ENCODE peak calls at places on chromosomes 11 and 22, in seven cellular contexts. One of them, this sample, is unnamed.
A peak's percentile ranks its signal among the peaks of the same experiment; 100 is the strongest.

GRCh38 chr22:24542641-24543040 is 12.3 kb downstream of the GUCD1 start:
- DNase-seq in naive thymus-derived CD8-positive, alpha-beta T cell: no peak
- DNase-seq in left lobe of liver: peak; percentile 88
- DNase-seq in stimulated activated CD8-positive, alpha-beta memory T cell treated with anti-CD3 and anti-CD28 coated beads, Interleukin-4, amount 100 ng/mL, for 4 hours: no peak
- DNase-seq in fibroblast of mammary gland: no peak
- DNase-seq in GDM1: no peak
- DNase-seq in left cardiac atrium: no peak
- DNase-seq in this sample: no peak

GRCh38 chr11:83306385-83307080 is 20.4 kb upstream of the CCDC90B start:
- DNase-seq in naive thymus-derived CD8-positive, alpha-beta T cell: no peak
- DNase-seq in left lobe of liver: no peak
- DNase-seq in stimulated activated CD8-positive, alpha-beta memory T cell treated with anti-CD3 and anti-CD28 coated beads, Interleukin-4, amount 100 ng/mL, for 4 hours: no peak
- DNase-seq in fibroblast of mammary gland: no peak
- DNase-seq in GDM1: no peak
- DNase-seq in left cardiac atrium: no peak
- DNase-seq in this sample: no peak

GRCh38 chr22:40046126-40046525 is 51.4 kb downstream of the FAM83F start:
- DNase-seq in naive thymus-derived CD8-positive, alpha-beta T cell: peak; percentile 17
- DNase-seq in left lobe of liver: no peak
- DNase-seq in stimulated activated CD8-positive, alpha-beta memory T cell treated with anti-CD3 and anti-CD28 coated beads, Interleukin-4, amount 100 ng/mL, for 4 hours: no peak
- DNase-seq in fibroblast of mammary gland: no peak
- DNase-seq in GDM1: no peak
- DNase-seq in left cardiac atrium: no peak
- DNase-seq in this sample: no peak

GRCh38 chr11:69010964-69011623 is 2.0 kb downstream of the MRGPRF start:
- DNase-seq in naive thymus-derived CD8-positive, alpha-beta T cell: no peak
- DNase-seq in left lobe of liver: peak; percentile 69
- DNase-seq in stimulated activated CD8-positive, alpha-beta memory T cell treated with anti-CD3 and anti-CD28 coated beads, Interleukin-4, amount 100 ng/mL, for 4 hours: no peak
- DNase-seq in fibroblast of mammary gland: peak; percentile 67
- DNase-seq in GDM1: no peak
- DNase-seq in left cardiac atrium: peak; percentile 85
- DNase-seq in this sample: peak; percentile 59

GRCh38 chr11:25163421-25163820 is 666.6 kb downstream of the LUZP2 start:
- DNase-seq in naive thymus-derived CD8-positive, alpha-beta T cell: no peak
- DNase-seq in left lobe of liver: no peak
- DNase-seq in stimulated activated CD8-positive, alpha-beta memory T cell treated with anti-CD3 and anti-CD28 coated beads, Interleukin-4, amount 100 ng/mL, for 4 hours: no peak
- DNase-seq in fibroblast of mammary gland: no peak
- DNase-seq in GDM1: no peak
- DNase-seq in left cardiac atrium: no peak
- DNase-seq in this sample: no peak

GRCh38 chr11:57468276-57468675 is 7.9 kb downstream of the RTN4RL2 start:
- DNase-seq in naive thymus-derived CD8-positive, alpha-beta T cell: no peak
- DNase-seq in left lobe of liver: no peak
- DNase-seq in stimulated activated CD8-positive, alpha-beta memory T cell treated with anti-CD3 and anti-CD28 coated beads, Interleukin-4, amount 100 ng/mL, for 4 hours: no peak
- DNase-seq in fibroblast of mammary gland: no peak
- DNase-seq in GDM1: no peak
- DNase-seq in left cardiac atrium: no peak
- DNase-seq in this sample: no peak

GRCh38 chr11:14443642-14444041 is 56.0 kb downstream of the COPB1 start:
- DNase-seq in naive thymus-derived CD8-positive, alpha-beta T cell: no peak
- DNase-seq in left lobe of liver: peak; percentile 69
- DNase-seq in stimulated activated CD8-positive, alpha-beta memory T cell treated with anti-CD3 and anti-CD28 coated beads, Interleukin-4, amount 100 ng/mL, for 4 hours: no peak
- DNase-seq in fibroblast of mammary gland: peak; percentile 60
- DNase-seq in GDM1: no peak
- DNase-seq in left cardiac atrium: no peak
- DNase-seq in this sample: peak; percentile 46

GRCh38 chr11:926341-926916 is 759 bp downstream of the AP2A2 start:
- DNase-seq in naive thymus-derived CD8-positive, alpha-beta T cell: peak; percentile 30
- DNase-seq in left lobe of liver: no peak
- DNase-seq in stimulated activated CD8-positive, alpha-beta memory T cell treated with anti-CD3 and anti-CD28 coated beads, Interleukin-4, amount 100 ng/mL, for 4 hours: no peak
- DNase-seq in fibroblast of mammary gland: peak; percentile 72
- DNase-seq in GDM1: no peak
- DNase-seq in left cardiac atrium: peak; percentile 70
- DNase-seq in this sample: peak; percentile 34

GRCh38 chr11:86176165-86176884 is 68.2 kb upstream of the EED start:
- DNase-seq in naive thymus-derived CD8-positive, alpha-beta T cell: no peak
- DNase-seq in left lobe of liver: peak; percentile 67
- DNase-seq in stimulated activated CD8-positive, alpha-beta memory T cell treated with anti-CD3 and anti-CD28 coated beads, Interleukin-4, amount 100 ng/mL, for 4 hours: no peak
- DNase-seq in fibroblast of mammary gland: peak; percentile 47
- DNase-seq in GDM1: no peak
- DNase-seq in left cardiac atrium: no peak
- DNase-seq in this sample: peak; percentile 28

GRCh38 chr22:49848690-49849160 is 4.9 kb upstream of the ZBED4 start:
- DNase-seq in naive thymus-derived CD8-positive, alpha-beta T cell: no peak
- DNase-seq in left lobe of liver: no peak
- DNase-seq in stimulated activated CD8-positive, alpha-beta memory T cell treated with anti-CD3 and anti-CD28 coated beads, Interleukin-4, amount 100 ng/mL, for 4 hours: no peak
- DNase-seq in fibroblast of mammary gland: no peak
- DNase-seq in GDM1: no peak
- DNase-seq in left cardiac atrium: no peak
- DNase-seq in this sample: no peak

GRCh38 chr22:30439836-30440235 is 14.3 kb downstream of the MTFP1 start:
- DNase-seq in naive thymus-derived CD8-positive, alpha-beta T cell: no peak
- DNase-seq in left lobe of liver: no peak
- DNase-seq in stimulated activated CD8-positive, alpha-beta memory T cell treated with anti-CD3 and anti-CD28 coated beads, Interleukin-4, amount 100 ng/mL, for 4 hours: no peak
- DNase-seq in fibroblast of mammary gland: no peak
- DNase-seq in GDM1: no peak
- DNase-seq in left cardiac atrium: no peak
- DNase-seq in this sample: no peak

GRCh38 chr22:22770280-22770871 is 117.2 kb upstream of the IGLL5 start:
- DNase-seq in naive thymus-derived CD8-positive, alpha-beta T cell: peak; percentile 20
- DNase-seq in left lobe of liver: peak; percentile 79
- DNase-seq in stimulated activated CD8-positive, alpha-beta memory T cell treated with anti-CD3 and anti-CD28 coated beads, Interleukin-4, amount 100 ng/mL, for 4 hours: no peak
- DNase-seq in fibroblast of mammary gland: peak; percentile 34
- DNase-seq in GDM1: no peak
- DNase-seq in left cardiac atrium: peak; percentile 27
- DNase-seq in this sample: peak; percentile 56

GRCh38 chr11:111302298-111302697 is 4.0 kb downstream of the POU2AF3 start:
- DNase-seq in naive thymus-derived CD8-positive, alpha-beta T cell: no peak
- DNase-seq in left lobe of liver: no peak
- DNase-seq in stimulated activated CD8-positive, alpha-beta memory T cell treated with anti-CD3 and anti-CD28 coated beads, Interleukin-4, amount 100 ng/mL, for 4 hours: no peak
- DNase-seq in fibroblast of mammary gland: no peak
- DNase-seq in GDM1: no peak
- DNase-seq in left cardiac atrium: no peak
- DNase-seq in this sample: no peak

GRCh38 chr11:123473941-123474668 is 44.0 kb downstream of the GRAMD1B start:
- DNase-seq in naive thymus-derived CD8-positive, alpha-beta T cell: no peak
- DNase-seq in left lobe of liver: no peak
- DNase-seq in stimulated activated CD8-positive, alpha-beta memory T cell treated with anti-CD3 and anti-CD28 coated beads, Interleukin-4, amount 100 ng/mL, for 4 hours: no peak
- DNase-seq in fibroblast of mammary gland: peak; percentile 97
- DNase-seq in GDM1: no peak
- DNase-seq in left cardiac atrium: no peak
- DNase-seq in this sample: no peak

GRCh38 chr11:12806113-12806512 is 131.9 kb downstream of the TEAD1 start:
- DNase-seq in naive thymus-derived CD8-positive, alpha-beta T cell: no peak
- DNase-seq in left lobe of liver: no peak
- DNase-seq in stimulated activated CD8-positive, alpha-beta memory T cell treated with anti-CD3 and anti-CD28 coated beads, Interleukin-4, amount 100 ng/mL, for 4 hours: no peak
- DNase-seq in fibroblast of mammary gland: peak; percentile 55
- DNase-seq in GDM1: no peak
- DNase-seq in left cardiac atrium: no peak
- DNase-seq in this sample: no peak

GRCh38 chr11:85822814-85823213 is 11.9 kb upstream of the SYTL2 start:
- DNase-seq in naive thymus-derived CD8-positive, alpha-beta T cell: no peak
- DNase-seq in left lobe of liver: no peak
- DNase-seq in stimulated activated CD8-positive, alpha-beta memory T cell treated with anti-CD3 and anti-CD28 coated beads, Interleukin-4, amount 100 ng/mL, for 4 hours: no peak
- DNase-seq in fibroblast of mammary gland: peak; percentile 86
- DNase-seq in GDM1: no peak
- DNase-seq in left cardiac atrium: no peak
- DNase-seq in this sample: no peak

GRCh38 chr11:2207773-2208621 is 36.4 kb upstream of the TH start:
- DNase-seq in naive thymus-derived CD8-positive, alpha-beta T cell: no peak
- DNase-seq in left lobe of liver: peak; percentile 33
- DNase-seq in stimulated activated CD8-positive, alpha-beta memory T cell treated with anti-CD3 and anti-CD28 coated beads, Interleukin-4, amount 100 ng/mL, for 4 hours: no peak
- DNase-seq in fibroblast of mammary gland: no peak
- DNase-seq in GDM1: no peak
- DNase-seq in left cardiac atrium: no peak
- DNase-seq in this sample: no peak

GRCh38 chr22:21450320-21450831 is 16.8 kb upstream of the TMEM191C start:
- DNase-seq in naive thymus-derived CD8-positive, alpha-beta T cell: no peak
- DNase-seq in left lobe of liver: peak; percentile 33
- DNase-seq in stimulated activated CD8-positive, alpha-beta memory T cell treated with anti-CD3 and anti-CD28 coated beads, Interleukin-4, amount 100 ng/mL, for 4 hours: no peak
- DNase-seq in fibroblast of mammary gland: no peak
- DNase-seq in GDM1: no peak
- DNase-seq in left cardiac atrium: peak; percentile 10
- DNase-seq in this sample: no peak

GRCh38 chr11:124086447-124086846 is 28.8 kb upstream of the VWA5A start:
- DNase-seq in naive thymus-derived CD8-positive, alpha-beta T cell: no peak
- DNase-seq in left lobe of liver: no peak
- DNase-seq in stimulated activated CD8-positive, alpha-beta memory T cell treated with anti-CD3 and anti-CD28 coated beads, Interleukin-4, amount 100 ng/mL, for 4 hours: no peak
- DNase-seq in fibroblast of mammary gland: no peak
- DNase-seq in GDM1: no peak
- DNase-seq in left cardiac atrium: no peak
- DNase-seq in this sample: no peak

GRCh38 chr11:71188073-71188472 is 64.3 kb downstream of the SHANK2 start:
- DNase-seq in naive thymus-derived CD8-positive, alpha-beta T cell: no peak
- DNase-seq in left lobe of liver: no peak
- DNase-seq in stimulated activated CD8-positive, alpha-beta memory T cell treated with anti-CD3 and anti-CD28 coated beads, Interleukin-4, amount 100 ng/mL, for 4 hours: no peak
- DNase-seq in fibroblast of mammary gland: no peak
- DNase-seq in GDM1: no peak
- DNase-seq in left cardiac atrium: no peak
- DNase-seq in this sample: no peak

GRCh38 chr11:6431861-6432260 is 8.9 kb downstream of the HPX start:
- DNase-seq in naive thymus-derived CD8-positive, alpha-beta T cell: no peak
- DNase-seq in left lobe of liver: no peak
- DNase-seq in stimulated activated CD8-positive, alpha-beta memory T cell treated with anti-CD3 and anti-CD28 coated beads, Interleukin-4, amount 100 ng/mL, for 4 hours: no peak
- DNase-seq in fibroblast of mammary gland: peak; percentile 86
- DNase-seq in GDM1: no peak
- DNase-seq in left cardiac atrium: no peak
- DNase-seq in this sample: no peak